ENCODE peak calls at places on chromosomes 3 and 15, in eight cellular contexts. One of them, this sample, is unnamed.

GRCh38 chr15:32849769-32850668 is 132.2 kb downstream of the GREM1 start:
- DNase-seq in GM13977: no peak
- DNase-seq in epithelial cell of esophagus: peak
- DNase-seq in WERI-Rb-1: peak
- DNase-seq in sigmoid colon: no peak
- DNase-seq in B cell: no peak
- DNase-seq in GM23338: no peak
- DNase-seq in vagina: no peak
- DNase-seq in this sample: peak

GRCh38 chr3:46092704-46093085 is 65.4 kb upstream of the XCR1 start:
- DNase-seq in GM13977: peak
- DNase-seq in epithelial cell of esophagus: no peak
- DNase-seq in WERI-Rb-1: no peak
- DNase-seq in sigmoid colon: no peak
- DNase-seq in B cell: no peak
- DNase-seq in GM23338: no peak
- DNase-seq in vagina: no peak
- DNase-seq in this sample: no peak

GRCh38 chr3:138921316-138922292 is 25.3 kb downstream of the FOXL2 start:
- DNase-seq in GM13977: no peak
- DNase-seq in epithelial cell of esophagus: peak
- DNase-seq in WERI-Rb-1: peak
- DNase-seq in sigmoid colon: no peak
- DNase-seq in B cell: no peak
- DNase-seq in GM23338: no peak
- DNase-seq in vagina: no peak
- DNase-seq in this sample: no peak

GRCh38 chr3:47227678-47228077 is 54.9 kb downstream of the KIF9 start:
- DNase-seq in GM13977: no peak
- DNase-seq in epithelial cell of esophagus: no peak
- DNase-seq in WERI-Rb-1: no peak
- DNase-seq in sigmoid colon: peak
- DNase-seq in B cell: peak
- DNase-seq in GM23338: no peak
- DNase-seq in vagina: no peak
- DNase-seq in this sample: no peak

GRCh38 chr15:38877471-38877870 is 312.9 kb upstream of the RASGRP1 start:
- DNase-seq in GM13977: no peak
- DNase-seq in epithelial cell of esophagus: no peak
- DNase-seq in WERI-Rb-1: no peak
- DNase-seq in sigmoid colon: no peak
- DNase-seq in B cell: no peak
- DNase-seq in GM23338: no peak
- DNase-seq in vagina: no peak
- DNase-seq in this sample: no peak

GRCh38 chr3:179189764-179190163 is 41.6 kb downstream of the PIK3CA start:
- DNase-seq in GM13977: no peak
- DNase-seq in epithelial cell of esophagus: no peak
- DNase-seq in WERI-Rb-1: no peak
- DNase-seq in sigmoid colon: no peak
- DNase-seq in B cell: no peak
- DNase-seq in GM23338: no peak
- DNase-seq in vagina: no peak
- DNase-seq in this sample: peak

GRCh38 chr3:18562364-18563154 is 137.4 kb upstream of the SATB1 start:
- DNase-seq in GM13977: no peak
- DNase-seq in epithelial cell of esophagus: no peak
- DNase-seq in WERI-Rb-1: no peak
- DNase-seq in sigmoid colon: no peak
- DNase-seq in B cell: no peak
- DNase-seq in GM23338: no peak
- DNase-seq in vagina: no peak
- DNase-seq in this sample: no peak

GRCh38 chr3:34235096-34235495 is 436.7 kb downstream of the PDCD6IP start:
- DNase-seq in GM13977: no peak
- DNase-seq in epithelial cell of esophagus: no peak
- DNase-seq in WERI-Rb-1: no peak
- DNase-seq in sigmoid colon: no peak
- DNase-seq in B cell: no peak
- DNase-seq in GM23338: no peak
- DNase-seq in vagina: no peak
- DNase-seq in this sample: no peak

GRCh38 chr15:67520976-67521769 is at the start of gene C15orf61:
- DNase-seq in GM13977: peak
- DNase-seq in epithelial cell of esophagus: peak
- DNase-seq in WERI-Rb-1: peak
- DNase-seq in sigmoid colon: peak
- DNase-seq in B cell: peak
- DNase-seq in GM23338: peak
- DNase-seq in vagina: no peak
- DNase-seq in this sample: peak

GRCh38 chr15:61084944-61085367 is 144.1 kb downstream of the RORA start:
- DNase-seq in GM13977: no peak
- DNase-seq in epithelial cell of esophagus: no peak
- DNase-seq in WERI-Rb-1: peak
- DNase-seq in sigmoid colon: no peak
- DNase-seq in B cell: no peak
- DNase-seq in GM23338: peak
- DNase-seq in vagina: no peak
- DNase-seq in this sample: peak

GRCh38 chr3:107421170-107421792 is 44.0 kb downstream of the CCDC54 start:
- DNase-seq in GM13977: peak
- DNase-seq in epithelial cell of esophagus: peak
- DNase-seq in WERI-Rb-1: no peak
- DNase-seq in sigmoid colon: no peak
- DNase-seq in B cell: peak
- DNase-seq in GM23338: peak
- DNase-seq in vagina: no peak
- DNase-seq in this sample: peak

GRCh38 chr15:100842756-100843730 is 36.6 kb upstream of the ALDH1A3 start:
- DNase-seq in GM13977: no peak
- DNase-seq in epithelial cell of esophagus: no peak
- DNase-seq in WERI-Rb-1: no peak
- DNase-seq in sigmoid colon: no peak
- DNase-seq in B cell: no peak
- DNase-seq in GM23338: no peak
- DNase-seq in vagina: no peak
- DNase-seq in this sample: no peak

GRCh38 chr15:92277776-92278175 is 115.9 kb upstream of the ST8SIA2 start:
- DNase-seq in GM13977: no peak
- DNase-seq in epithelial cell of esophagus: peak
- DNase-seq in WERI-Rb-1: peak
- DNase-seq in sigmoid colon: no peak
- DNase-seq in B cell: no peak
- DNase-seq in GM23338: peak
- DNase-seq in vagina: no peak
- DNase-seq in this sample: peak

GRCh38 chr3:136251511-136251910 is 1.4 kb downstream of the PCCB start:
- DNase-seq in GM13977: peak
- DNase-seq in epithelial cell of esophagus: peak
- DNase-seq in WERI-Rb-1: no peak
- DNase-seq in sigmoid colon: no peak
- DNase-seq in B cell: no peak
- DNase-seq in GM23338: no peak
- DNase-seq in vagina: no peak
- DNase-seq in this sample: peak

DNA sequence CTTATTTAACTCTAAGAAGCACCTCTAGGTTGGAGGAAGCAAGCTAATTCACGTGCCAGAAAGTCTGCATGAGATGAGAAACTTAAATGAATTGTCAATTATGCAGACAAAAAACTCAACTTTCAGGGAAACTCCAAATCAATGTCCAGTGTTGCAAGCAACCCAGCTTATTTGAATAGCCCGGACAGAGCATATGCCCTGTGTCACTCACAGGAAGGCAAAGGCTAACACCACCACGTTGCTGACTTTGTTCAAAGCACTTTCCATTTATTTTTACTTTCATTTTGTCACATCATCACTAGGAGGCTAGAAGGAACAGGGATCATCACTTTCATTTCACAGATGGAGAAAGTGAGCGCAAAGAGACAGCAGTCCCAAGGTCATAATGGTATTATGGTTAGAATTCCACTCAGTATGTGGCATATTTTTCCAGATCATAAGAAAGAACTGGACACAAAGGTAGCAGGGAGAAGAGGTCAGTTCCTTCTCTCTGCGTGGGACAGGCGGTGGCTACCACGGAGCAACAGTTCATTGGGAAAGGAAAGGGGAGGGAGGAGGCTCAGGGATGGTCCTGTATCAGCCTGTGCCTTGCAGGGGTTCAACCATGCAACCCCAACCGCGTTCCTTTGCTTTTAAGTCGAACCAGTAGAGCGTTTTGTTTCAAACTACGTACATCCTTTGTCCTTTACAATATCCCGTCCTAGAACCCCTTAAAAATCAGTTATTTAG is 1.2 kb downstream of the HEG1 start:
- DNase-seq in GM13977: peak
- DNase-seq in epithelial cell of esophagus: no peak
- DNase-seq in WERI-Rb-1: no peak
- DNase-seq in sigmoid colon: no peak
- DNase-seq in B cell: peak
- DNase-seq in GM23338: peak
- DNase-seq in vagina: no peak
- DNase-seq in this sample: peak
- TF ChIP-seq CTCF in GM13977: no peak
- TF ChIP-seq CTCF in epithelial cell of esophagus: no peak
- TF ChIP-seq CTCF in WERI-Rb-1: no peak
- TF ChIP-seq CTCF in sigmoid colon: peak
- TF ChIP-seq CTCF in B cell: no peak
- TF ChIP-seq CTCF in GM23338: no peak
- TF ChIP-seq CTCF in vagina: peak
- TF ChIP-seq CTCF in this sample: peak

GRCh38 chr3:143185401-143185800 is 65.8 kb downstream of the CHST2 start:
- DNase-seq in GM13977: no peak
- DNase-seq in epithelial cell of esophagus: no peak
- DNase-seq in WERI-Rb-1: no peak
- DNase-seq in sigmoid colon: no peak
- DNase-seq in B cell: no peak
- DNase-seq in GM23338: no peak
- DNase-seq in vagina: no peak
- DNase-seq in this sample: no peak

GRCh38 chr3:143187132-143187531 is 67.6 kb downstream of the CHST2 start:
- DNase-seq in GM13977: no peak
- DNase-seq in epithelial cell of esophagus: no peak
- DNase-seq in WERI-Rb-1: no peak
- DNase-seq in sigmoid colon: no peak
- DNase-seq in B cell: no peak
- DNase-seq in GM23338: no peak
- DNase-seq in vagina: no peak
- DNase-seq in this sample: no peak

GRCh38 chr3:143192193-143192592 is 72.6 kb downstream of the CHST2 start:
- DNase-seq in GM13977: no peak
- DNase-seq in epithelial cell of esophagus: no peak
- DNase-seq in WERI-Rb-1: no peak
- DNase-seq in sigmoid colon: no peak
- DNase-seq in B cell: no peak
- DNase-seq in GM23338: no peak
- DNase-seq in vagina: no peak
- DNase-seq in this sample: no peak

GRCh38 chr3:143190101-143190500 is 70.5 kb downstream of the CHST2 start:
- DNase-seq in GM13977: no peak
- DNase-seq in epithelial cell of esophagus: peak
- DNase-seq in WERI-Rb-1: no peak
- DNase-seq in sigmoid colon: no peak
- DNase-seq in B cell: no peak
- DNase-seq in GM23338: no peak
- DNase-seq in vagina: no peak
- DNase-seq in this sample: no peak

GRCh38 chr3:143188881-143189280 is 69.3 kb downstream of the CHST2 start:
- DNase-seq in GM13977: no peak
- DNase-seq in epithelial cell of esophagus: no peak
- DNase-seq in WERI-Rb-1: no peak
- DNase-seq in sigmoid colon: no peak
- DNase-seq in B cell: no peak
- DNase-seq in GM23338: no peak
- DNase-seq in vagina: no peak
- DNase-seq in this sample: no peak
- TF ChIP-seq CTCF in GM13977: no peak
- TF ChIP-seq CTCF in epithelial cell of esophagus: no peak
- TF ChIP-seq CTCF in WERI-Rb-1: no peak
- TF ChIP-seq CTCF in sigmoid colon: no peak
- TF ChIP-seq CTCF in B cell: no peak
- TF ChIP-seq CTCF in GM23338: no peak
- TF ChIP-seq CTCF in vagina: no peak
- TF ChIP-seq CTCF in this sample: no peak

DNA sequence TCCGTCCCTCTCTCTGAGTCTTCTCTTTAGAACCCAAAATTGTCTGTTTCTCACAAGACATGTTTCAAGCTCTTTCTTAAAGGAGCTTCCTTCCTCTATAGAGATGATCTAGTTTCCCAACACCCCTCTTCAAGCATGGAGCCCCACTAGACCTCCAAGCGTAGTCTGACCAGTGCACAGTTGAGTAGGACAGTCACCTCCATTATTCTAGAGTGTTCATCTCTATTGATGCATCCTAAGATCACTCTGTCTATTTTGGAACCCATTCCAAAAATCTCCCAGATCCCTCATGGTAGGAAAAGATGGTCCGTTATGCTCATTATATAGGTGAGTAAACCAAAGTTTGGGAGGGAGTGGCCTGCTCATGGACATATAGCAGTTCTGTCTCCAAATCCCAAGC is 4.1 kb upstream of the CAV3 start:
- DNase-seq in GM13977: no peak
- DNase-seq in epithelial cell of esophagus: no peak
- DNase-seq in WERI-Rb-1: no peak
- DNase-seq in sigmoid colon: no peak
- DNase-seq in B cell: no peak
- DNase-seq in GM23338: no peak
- DNase-seq in vagina: no peak
- DNase-seq in this sample: no peak
- TF ChIP-seq CTCF in GM13977: no peak
- TF ChIP-seq CTCF in epithelial cell of esophagus: no peak
- TF ChIP-seq CTCF in WERI-Rb-1: no peak
- TF ChIP-seq CTCF in sigmoid colon: no peak
- TF ChIP-seq CTCF in B cell: no peak
- TF ChIP-seq CTCF in GM23338: no peak
- TF ChIP-seq CTCF in vagina: no peak
- TF ChIP-seq CTCF in this sample: no peak

DNA sequence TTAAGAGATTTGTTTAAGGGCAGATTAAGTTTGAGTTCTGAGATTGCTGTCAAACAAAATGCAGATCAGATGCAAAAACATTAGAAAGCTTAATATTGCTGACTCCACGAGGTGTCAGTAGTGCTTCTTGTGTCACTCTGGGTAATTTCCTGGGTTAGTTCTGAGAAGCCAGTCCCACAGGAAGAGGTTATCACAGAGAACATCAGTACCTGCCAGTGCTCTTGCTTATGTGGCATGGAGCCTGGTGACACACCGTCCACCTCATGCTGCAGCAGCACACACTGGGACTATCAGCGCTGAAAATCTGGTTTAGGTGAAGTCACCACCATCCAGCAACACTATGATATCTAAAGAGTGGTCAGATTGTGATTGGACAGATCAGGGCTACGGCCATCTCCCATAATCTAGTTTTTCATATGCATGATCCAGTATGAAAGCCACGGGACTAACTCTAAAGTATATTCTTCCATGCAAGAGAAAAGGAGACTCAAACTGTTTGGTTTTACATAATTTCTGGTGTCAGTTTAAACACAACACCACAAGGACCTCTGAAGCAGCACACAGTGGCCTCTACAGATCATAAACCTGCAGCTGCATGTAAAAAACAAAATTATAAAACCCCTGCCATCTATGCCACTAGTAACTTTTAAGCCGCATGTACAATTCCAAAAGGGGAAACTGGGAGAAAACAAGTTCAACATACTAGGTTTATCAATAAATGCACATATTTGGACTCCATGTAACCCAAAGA is 36.1 kb upstream of the MYO5C start:
- DNase-seq in GM13977: peak
- DNase-seq in epithelial cell of esophagus: peak
- DNase-seq in WERI-Rb-1: peak
- DNase-seq in sigmoid colon: no peak
- DNase-seq in B cell: peak
- DNase-seq in GM23338: peak
- DNase-seq in vagina: no peak
- DNase-seq in this sample: peak
- TF ChIP-seq CTCF in GM13977: peak
- TF ChIP-seq CTCF in epithelial cell of esophagus: peak
- TF ChIP-seq CTCF in WERI-Rb-1: peak
- TF ChIP-seq CTCF in sigmoid colon: no peak
- TF ChIP-seq CTCF in B cell: peak
- TF ChIP-seq CTCF in GM23338: peak
- TF ChIP-seq CTCF in vagina: peak
- TF ChIP-seq CTCF in this sample: peak